ENCODE peak calls at places on chromosomes 12 and 14, in six cellular contexts. F, G, R, N, Z and T are unnamed samples.

GRCh38 chr14:103401223-103402214 is 16.3 kb downstream of the MARK3 start:
- DNase-seq in F (no peak), N (no peak), Z (no peak), R (no peak), G (no peak), T (no peak)

GRCh38 chr14:75217508-75218206 is 41.2 kb upstream of the TMED10 start:
- DNase-seq in N (no peak), Z (no peak), F (no peak), G (no peak), R (no peak), T (no peak)

GRCh38 chr12:48946206-48946605 is 11.1 kb downstream of the ARF3 start:
- DNase-seq in G (no peak), N (no peak), R (no peak), F (no peak), Z (no peak), T (no peak)

GRCh38 chr14:55539975-55540374 is 40.0 kb upstream of the KTN1 start:
- DNase-seq in G (no peak), Z (no peak), R (no peak), N (no peak), F (no peak), T (no peak)

GRCh38 chr12:125734137-125734536 is 668.9 kb downstream of the AACS start:
- DNase-seq in N (no peak), R (no peak), F (no peak), Z (no peak), G (no peak), T (no peak)

GRCh38 chr12:68613209-68613904 is 2.7 kb downstream of the RAP1B start:
- DNase-seq in G (no peak), F (no peak), R (no peak), N (no peak), Z (no peak), T (no peak)

GRCh38 chr12:25155031-25155576 is 39.9 kb downstream of the DNAI7 start:
- DNase-seq in R (peak; percentile 36), Z (no peak), F (no peak), G (no peak), N (no peak), T (no peak)

GRCh38 chr14:31449971-31450610 is 7.2 kb downstream of the DTD2 start:
- DNase-seq in N (no peak), Z (no peak), G (no peak), R (peak; percentile 33), F (no peak), T (no peak)

GRCh38 chr12:6323995-6324711 is 13.7 kb downstream of the PLEKHG6 start:
- DNase-seq in F (no peak), N (no peak), Z (no peak), G (peak; percentile 28), R (no peak), T (no peak)
- H3K4me3 ChIP-seq in F (no peak overlapping the region), N (no peak overlapping the region), Z (no peak overlapping the region), G (no peak overlapping the region), R (peak overlapping the region; percentile 11), T (peak overlapping the region; percentile 6)

GRCh38 chr12:83150465-83151189 is 463.9 kb downstream of the TMTC2 start:
- DNase-seq in Z (no peak), G (no peak), F (no peak), N (no peak), R (no peak), T (no peak)
- TF ChIP-seq EP300 in Z (no peak), G (no peak), F (no peak), N (no peak), R (no peak), T (no peak)

DNA sequence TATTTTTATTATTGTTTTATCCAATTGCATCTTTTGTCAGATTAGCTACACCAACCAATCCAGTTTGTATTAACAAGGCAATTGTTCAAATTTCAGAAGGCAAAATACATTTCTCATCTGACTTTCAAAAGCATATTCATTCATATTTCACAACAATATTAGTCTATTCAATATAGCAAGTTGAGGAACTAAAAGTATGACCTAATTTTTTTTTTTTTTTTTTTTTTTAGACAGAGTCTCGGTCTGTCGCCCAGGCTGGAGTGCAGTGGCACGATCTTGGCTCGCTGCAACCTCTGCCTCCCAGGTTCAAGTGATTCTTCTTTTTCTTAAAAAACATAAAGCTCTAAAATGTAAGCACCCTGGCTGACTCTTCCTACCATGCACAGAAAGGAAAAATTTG is 17.3 kb downstream of the COX14 start:
- DNase-seq in G (no peak), R (no peak), N (no peak), Z (no peak), F (no peak), T (no peak)
- H3K4me3 ChIP-seq in G (no peak overlapping the region), R (no peak overlapping the region), N (no peak overlapping the region), Z (no peak overlapping the region), F (no peak overlapping the region), T (no peak overlapping the region)

DNA sequence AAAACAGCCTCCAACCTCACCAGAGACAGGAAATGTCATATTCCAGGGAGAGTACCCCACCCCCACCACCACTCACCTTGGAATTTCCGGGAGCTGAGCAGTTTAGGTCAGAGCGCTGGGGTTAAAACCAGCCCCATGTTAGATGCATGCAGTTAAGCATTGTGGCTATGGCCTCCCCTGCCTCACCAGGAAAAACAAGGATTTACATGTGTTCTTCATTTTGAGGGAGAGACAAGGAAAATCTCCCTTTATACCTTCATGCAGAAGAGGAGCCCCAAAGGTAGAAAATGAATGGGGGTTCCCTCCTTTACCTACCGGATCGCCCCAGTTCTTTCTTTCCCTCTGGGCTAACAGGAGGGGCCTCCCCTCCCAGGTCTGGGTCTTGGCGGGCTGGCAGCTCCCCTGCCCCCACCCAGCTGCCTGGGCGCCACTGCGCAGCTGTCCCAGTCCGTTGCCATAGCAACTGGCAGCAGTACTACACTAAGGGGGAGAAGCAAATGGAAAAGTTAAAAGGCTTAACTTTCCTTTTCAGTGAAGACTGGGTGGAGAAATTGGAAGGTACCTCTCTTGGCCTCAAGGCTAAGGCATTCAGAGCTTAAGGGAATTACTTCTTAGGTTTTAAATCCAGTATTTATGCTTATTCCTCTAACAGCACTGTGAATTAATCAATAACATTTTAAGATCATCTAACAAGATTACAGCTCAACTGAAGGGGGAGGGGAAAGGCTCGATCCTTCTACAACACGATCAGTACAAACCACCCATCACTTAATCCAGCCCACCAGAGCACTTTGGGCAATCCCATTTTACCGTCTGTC is 20.5 kb downstream of the CBX5 start:
- DNase-seq in R (peak; percentile 95), G (peak; percentile 86), F (peak; percentile 89), N (peak; percentile 47), Z (peak; percentile 92), T (peak; percentile 55)
- TF ChIP-seq EP300 in R (no peak), G (no peak), F (peak; percentile 59), N (peak; percentile 74), Z (no peak), T (no peak)

DNA sequence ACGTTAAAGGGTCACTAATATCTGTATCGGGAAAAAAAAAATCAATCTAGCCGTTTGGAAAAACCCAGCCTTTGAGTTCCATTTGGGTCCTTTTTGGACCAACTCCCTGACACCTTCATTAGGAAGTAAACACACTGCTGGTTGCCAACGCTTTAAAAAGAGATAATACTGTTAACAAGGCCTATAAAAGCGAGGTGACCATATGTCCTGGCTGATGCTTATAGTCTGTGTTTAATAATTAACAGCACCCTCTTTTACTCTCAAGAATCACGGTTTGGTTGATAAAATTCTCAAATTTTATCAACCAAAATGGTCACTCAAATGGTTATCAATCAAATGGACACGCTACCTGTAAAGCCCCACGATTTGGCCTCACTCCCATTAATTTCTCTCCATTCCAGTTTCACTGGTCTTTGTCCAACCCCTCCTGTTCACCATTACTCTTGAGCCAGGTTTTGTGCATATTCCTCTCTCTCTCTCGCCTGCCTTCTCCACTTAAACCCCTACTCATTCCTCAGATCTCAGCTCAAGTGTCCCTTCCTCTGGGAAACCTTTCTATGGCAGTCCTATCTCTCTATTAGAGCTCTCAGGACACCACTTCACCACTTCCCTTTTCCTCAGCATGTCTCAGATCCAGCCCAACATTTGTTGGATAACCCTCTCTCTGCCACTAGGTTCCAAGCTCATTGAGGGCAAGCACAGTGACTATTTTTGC is 9.5 kb downstream of the BTG1 start:
- DNase-seq in Z (no peak), R (no peak), F (no peak), N (no peak), G (no peak), T (no peak)
- H3K4me3 ChIP-seq in Z (no peak overlapping the region), R (peak overlapping the region; percentile 25), F (no peak overlapping the region), N (no peak overlapping the region), G (no peak overlapping the region), T (peak overlapping the region; percentile 85)

GRCh38 chr12:110547090-110547489 is 36.0 kb downstream of the PPTC7 start:
- DNase-seq in G (no peak), R (no peak), F (no peak), N (no peak), Z (no peak), T (no peak)

GRCh38 chr12:110545812-110546211 is 37.3 kb downstream of the PPTC7 start:
- DNase-seq in G (no peak), R (no peak), N (no peak), F (no peak), Z (no peak), T (no peak)

GRCh38 chr12:110548678-110549077 is 34.4 kb downstream of the PPTC7 start:
- DNase-seq in R (no peak), Z (no peak), F (no peak), G (no peak), N (no peak), T (no peak)

GRCh38 chr12:110543965-110544364 is 39.2 kb downstream of the PPTC7 start:
- DNase-seq in N (no peak), Z (no peak), R (no peak), G (no peak), F (no peak), T (no peak)

DNA sequence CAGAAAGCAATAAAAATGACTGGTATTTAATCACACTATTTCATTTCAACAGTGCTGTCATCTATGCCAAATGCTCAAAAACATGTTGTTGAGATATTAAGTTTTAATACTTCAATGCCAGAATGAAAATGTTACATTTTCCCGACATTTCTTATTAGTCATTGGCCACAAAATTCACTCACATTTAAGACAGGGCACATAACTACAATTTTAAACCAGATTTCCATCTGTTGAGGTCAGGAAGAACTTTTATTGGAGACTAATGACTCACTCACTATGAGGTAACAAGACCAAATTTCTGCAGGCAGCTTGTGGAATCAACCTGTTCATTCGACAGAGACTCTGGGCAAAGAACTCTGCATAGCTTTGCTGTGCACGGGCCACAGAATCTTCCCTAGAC is 36.8 kb downstream of the PPTC7 start:
- DNase-seq in G (no peak), R (no peak), F (no peak), N (no peak), Z (no peak), T (no peak)
- TF ChIP-seq EP300 in G (no peak), R (no peak), F (no peak), N (peak; percentile 23), Z (no peak), T (no peak)

DNA sequence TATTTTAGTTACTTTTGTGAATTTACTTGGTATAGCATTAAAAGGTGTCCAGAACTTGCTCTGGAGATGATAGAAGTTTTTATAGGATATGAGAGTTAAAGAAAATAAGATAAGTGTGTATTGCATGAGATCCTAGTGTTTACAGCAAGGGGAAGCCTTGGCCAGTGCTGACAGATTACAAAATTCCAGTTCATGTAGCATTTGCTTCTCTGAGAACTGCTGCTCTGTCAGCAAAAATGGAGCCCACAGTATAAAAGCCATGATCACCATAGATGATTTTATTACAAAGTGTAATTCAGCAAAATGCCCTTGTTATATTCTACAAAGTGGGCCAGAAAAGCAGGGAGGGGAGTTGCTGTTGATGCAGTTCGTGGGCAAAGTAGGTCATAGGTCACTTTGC is 40.0 kb upstream of the ATF1 start:
- DNase-seq in R (no peak), Z (no peak), N (no peak), G (no peak), F (no peak), T (no peak)
- H3K4me3 ChIP-seq in R (no peak overlapping the region), Z (no peak overlapping the region), N (no peak overlapping the region), G (no peak overlapping the region), F (no peak overlapping the region), T (no peak overlapping the region)